ENCODE peak calls at places on chromosome 13, in six cellular contexts. D is stimulated activated CD4-positive, alpha-beta T cell treated with anti-CD3 and anti-CD28 coated beads, Interleukin-4, amount 100 ng/mL, for 1 hour; M is endodermal cell; O is GM12892; H is ureter; K is amygdala. Q is an unnamed sample.

GRCh38 chr13:99287544-99287943 is 19.7 kb downstream of the GPR183 start:
- DNase-seq in D (no peak), M (no peak), O (no peak), H (no peak), K (no peak), Q (no peak)

GRCh38 chr13:106490887-106491321 is 44.6 kb downstream of the EFNB2 start:
- DNase-seq in D (no peak), M (no peak), O (no peak), H (no peak), K (no peak), Q (no peak)

GRCh38 chr13:24745861-24746617 is 17.9 kb upstream of the RNF17 start:
- DNase-seq in D (no peak), M (peak), O (no peak), H (no peak), K (no peak), Q (no peak)

GRCh38 chr13:59409651-59410200 is 754.0 kb downstream of the DIAPH3 start:
- DNase-seq in D (no peak), M (peak), O (no peak), H (no peak), K (no peak), Q (no peak)

GRCh38 chr13:40503966-40504591 is 162.4 kb downstream of the FOXO1 start:
- DNase-seq in D (no peak), M (no peak), O (no peak), H (no peak), K (no peak), Q (no peak)

GRCh38 chr13:63370101-63370500 is 1954.5 kb upstream of the PCDH20 start:
- DNase-seq in D (no peak), M (no peak), O (no peak), H (no peak), K (no peak), Q (no peak)

GRCh38 chr13:39036212-39036611 is 1.7 kb downstream of the PROSER1 start:
- DNase-seq in D (no peak), M (no peak), O (no peak), H (no peak), K (no peak), Q (no peak)

GRCh38 chr13:71912524-71912923 is 45.5 kb upstream of the DACH1 start:
- DNase-seq in D (no peak), M (no peak), O (no peak), H (no peak), K (no peak), Q (peak)

GRCh38 chr13:27035892-27036235 is 135.7 kb downstream of the USP12 start:
- DNase-seq in D (no peak), M (no peak), O (no peak), H (no peak), K (no peak), Q (no peak)

GRCh38 chr13:27744861-27745260 is 47.4 kb upstream of the GSX1 start:
- DNase-seq in D (no peak), M (peak), O (no peak), H (no peak), K (no peak), Q (no peak)

GRCh38 chr13:76820759-76821158 is 65.4 kb downstream of the KCTD12 start:
- DNase-seq in D (no peak), M (no peak), O (no peak), H (peak), K (no peak), Q (no peak)

GRCh38 chr13:28429685-28430290 is 65.1 kb downstream of the FLT1 start:
- DNase-seq in D (no peak), M (peak), O (no peak), H (no peak), K (no peak), Q (no peak)